ENCODE peak calls at places on chromosomes 2 and 18, in six cellular contexts. U is fibroblast of lung; T is uterus; F is AG04450; X is aorta; P is CD8-positive, alpha-beta memory T cell. E is an unnamed sample. For H3K9me3, the result is how much of the 10 kb centered on the place peaks cover.

GRCh38 chr18:77020561-77020960 is 112.0 kb downstream of the MBP start:
- DNase-seq in U (no peak), T (no peak), F (no peak), X (no peak), P (no peak), E (no peak)

GRCh38 chr2:102703305-102703704 is 58.5 kb upstream of the TMEM182 start:
- DNase-seq in U (no peak), T (no peak), F (no peak), X (no peak), P (no peak), E (no peak)

GRCh38 chr2:63272560-63272959 is 221.9 kb downstream of the OTX1 start:
- DNase-seq in U (no peak), T (no peak), F (no peak), X (no peak), P (no peak), E (no peak)

GRCh38 chr2:192298664-192299063 is 103.9 kb upstream of the TMEFF2 start:
- DNase-seq in U (peak), T (no peak), F (no peak), X (no peak), P (no peak), E (no peak)

GRCh38 chr2:65265090-65266045 is 37.7 kb downstream of the ACTR2 start:
- DNase-seq in U (peak), T (peak), F (peak), X (no peak), P (no peak), E (no peak)

GRCh38 chr18:59885579-59886163 is 14.1 kb upstream of the PMAIP1 start:
- DNase-seq in U (peak), T (no peak), F (no peak), X (no peak), P (peak), E (no peak)

GRCh38 chr2:12424219-12424618 is 292.5 kb upstream of the TRIB2 start:
- DNase-seq in U (no peak), T (no peak), F (no peak), X (no peak), P (no peak), E (no peak)

GRCh38 chr2:8554296-8554806 is 127.5 kb upstream of the ID2 start:
- DNase-seq in U (no peak), T (peak), F (no peak), X (peak), P (no peak), E (peak)

GRCh38 chr2:85888020-85888744 is 608 bp downstream of the ST3GAL5 start:
- DNase-seq in U (no peak), T (peak), F (no peak), X (no peak), P (peak), E (no peak)

GRCh38 chr2:146412625-146413024 is 1432.2 kb upstream of the ACVR2A start:
- DNase-seq in U (no peak), T (no peak), F (no peak), X (no peak), P (no peak), E (no peak)

GRCh38 chr2:235050992-235051351 is 99.2 kb downstream of the SH3BP4 start:
- DNase-seq in U (peak), T (peak), F (peak), X (peak), P (no peak), E (peak)

DNA sequence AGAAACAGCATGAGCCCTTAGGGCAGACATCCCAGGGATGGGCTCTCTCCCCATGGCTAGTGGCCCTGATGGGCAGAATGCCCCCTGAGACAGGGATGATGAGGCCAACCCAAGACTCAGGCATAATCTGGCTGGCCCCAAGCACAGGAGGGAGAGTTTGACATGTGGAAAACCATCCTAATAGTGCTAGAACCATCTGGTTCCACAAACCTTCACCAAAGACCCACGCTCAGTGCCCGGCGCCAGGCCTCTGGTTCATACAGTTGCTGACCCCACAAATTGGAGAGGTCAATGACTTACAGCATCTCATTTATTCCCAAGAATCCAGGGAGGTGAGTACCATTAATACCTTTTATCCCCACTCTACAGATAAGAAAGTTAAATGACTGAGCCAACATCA is 95.5 kb downstream of the TNS1 start:
- DNase-seq in U (no peak), T (no peak), F (no peak), X (peak), P (no peak), E (no peak)
- H3K27ac ChIP-seq in U (no peak), T (peak), F (no peak), X (peak), P (no peak), E (peak)

DNA sequence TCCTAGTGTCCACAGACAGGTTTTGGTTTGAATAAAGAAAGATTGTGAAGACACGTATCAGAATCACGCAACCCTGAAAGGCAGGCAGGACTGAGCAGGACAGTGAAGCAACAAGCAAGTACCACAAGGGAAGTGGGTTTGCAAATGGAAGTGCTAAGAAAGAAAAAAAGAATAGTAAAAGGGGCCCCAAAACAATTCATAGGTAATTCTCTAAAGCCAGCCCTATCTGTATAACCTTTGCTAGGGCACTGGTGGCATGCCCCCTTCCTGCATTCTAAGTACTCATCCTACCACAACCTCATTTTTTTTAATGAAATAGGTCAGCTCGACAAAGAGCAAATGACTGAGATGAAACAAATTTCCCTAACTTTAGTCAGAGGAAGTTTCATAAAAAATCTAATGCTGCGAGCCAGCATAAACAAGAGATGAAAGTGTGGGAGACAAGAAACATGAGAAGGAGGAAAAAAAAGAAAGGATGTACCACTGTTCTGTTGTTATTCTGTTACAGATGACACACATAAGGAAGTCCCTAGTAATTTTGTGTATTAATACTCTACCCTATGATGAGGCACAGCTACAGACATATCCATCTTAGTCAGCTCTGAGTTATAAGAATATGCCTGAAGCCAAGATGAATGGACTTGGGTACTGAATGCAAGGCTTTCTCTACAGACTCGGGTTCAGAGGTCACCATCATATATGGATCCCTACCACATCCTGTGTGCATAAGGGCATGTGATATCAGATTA is 32.2 kb downstream of the IKZF2 start:
- DNase-seq in U (peak), T (no peak), F (peak), X (no peak), P (peak), E (no peak)
- H3K4me3 ChIP-seq in U (no peak), T (no peak), F (no peak), X (no peak), P (no peak), E (no peak)

DNA sequence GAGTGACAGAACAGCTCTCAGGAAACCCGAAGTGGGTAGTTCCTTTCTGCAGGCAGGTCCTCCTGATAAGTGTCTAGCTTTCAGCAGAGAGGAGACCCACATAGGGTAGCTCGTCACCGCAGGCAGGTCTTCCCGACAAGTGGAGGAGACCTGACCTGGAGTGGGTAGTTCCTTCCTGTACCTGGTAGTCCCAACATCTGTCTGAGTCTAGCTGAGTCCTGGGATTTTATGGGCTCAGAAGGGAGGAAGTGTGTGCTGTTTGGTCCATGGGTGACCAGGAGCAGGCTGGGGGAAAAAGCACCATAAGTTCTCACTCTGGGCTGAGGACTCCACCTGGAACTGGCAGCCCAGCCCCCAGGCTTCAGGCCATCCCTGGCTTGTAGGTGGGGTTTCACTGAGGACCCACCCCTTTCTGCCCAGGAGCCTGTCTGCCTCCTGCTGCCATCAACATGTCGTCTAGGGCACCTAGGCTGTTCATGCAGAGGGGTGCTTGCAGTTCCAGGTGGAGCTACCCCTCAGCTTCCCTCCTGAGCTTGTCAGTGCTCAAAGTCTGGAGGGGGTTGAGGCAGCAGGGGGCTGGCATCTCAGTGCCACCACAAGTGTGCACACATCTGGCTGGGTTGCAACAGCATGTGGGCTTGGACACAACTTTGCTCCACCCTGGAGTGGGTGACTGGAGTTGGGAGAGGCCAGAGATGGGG is 9.4 kb downstream of the DYSF start:
- DNase-seq in U (no peak), T (no peak), F (no peak), X (no peak), P (no peak), E (no peak)
- H3K9me3 ChIP-seq in U (under half), T (under half), F (under half), X (under half), P (under half), E (under half)

GRCh38 chr18:22031581-22031980 is 137.8 kb upstream of the GATA6 start:
- DNase-seq in U (no peak), T (no peak), F (no peak), X (no peak), P (no peak), E (no peak)

GRCh38 chr18:22032392-22032961 is 136.9 kb upstream of the GATA6 start:
- DNase-seq in U (peak), T (peak), F (peak), X (no peak), P (no peak), E (no peak)

GRCh38 chr18:22033085-22033484 is 136.3 kb upstream of the GATA6 start:
- DNase-seq in U (no peak), T (no peak), F (no peak), X (no peak), P (no peak), E (no peak)

DNA sequence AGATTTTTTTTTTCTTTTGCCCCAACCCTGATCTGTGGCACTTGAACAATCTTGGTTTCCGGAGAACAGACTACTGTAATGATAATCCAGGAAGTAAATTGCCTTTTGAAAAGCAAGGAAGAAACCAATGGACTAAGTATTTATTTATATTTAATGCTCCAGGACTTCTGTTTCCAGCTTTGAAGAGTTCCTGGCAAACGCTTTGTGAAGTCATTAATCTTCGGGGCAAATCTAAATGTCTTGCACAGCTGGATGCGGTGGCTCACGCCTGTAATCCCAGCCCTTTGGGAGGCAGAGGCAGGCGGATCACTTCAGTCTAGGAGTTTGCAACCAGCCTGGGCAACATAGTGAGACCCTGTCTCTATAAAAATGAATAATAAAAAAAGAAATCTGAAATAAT is 135.1 kb upstream of the GATA6 start:
- DNase-seq in U (peak), T (no peak), F (no peak), X (no peak), P (no peak), E (no peak)
- H3K27ac ChIP-seq in U (no peak), T (no peak), F (no peak), X (no peak), P (no peak), E (no peak)

DNA sequence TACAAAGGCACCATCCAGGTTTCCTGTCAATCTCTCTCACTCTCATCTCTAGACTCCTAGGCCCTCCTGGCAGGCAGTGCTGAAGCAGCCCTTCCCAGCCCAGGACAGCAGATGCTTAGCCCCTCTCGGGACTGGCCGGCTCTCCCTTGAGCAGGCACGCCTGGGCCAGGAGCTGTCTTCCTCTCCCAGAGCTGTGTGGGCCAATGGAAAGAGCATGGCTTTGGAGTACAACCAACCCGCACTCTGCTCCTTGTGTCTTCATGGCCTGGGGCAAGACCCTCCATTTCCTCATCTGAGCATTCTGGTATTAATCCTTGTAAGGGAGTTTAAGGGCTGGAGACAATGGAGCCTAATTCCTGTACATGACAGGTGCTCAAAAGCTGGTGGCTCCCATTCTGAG is 97.2 kb downstream of the CAPN13 start:
- DNase-seq in U (no peak), T (no peak), F (no peak), X (no peak), P (no peak), E (no peak)
- H3K4me3 ChIP-seq in U (no peak), T (no peak), F (no peak), X (no peak), P (no peak), E (no peak)

DNA sequence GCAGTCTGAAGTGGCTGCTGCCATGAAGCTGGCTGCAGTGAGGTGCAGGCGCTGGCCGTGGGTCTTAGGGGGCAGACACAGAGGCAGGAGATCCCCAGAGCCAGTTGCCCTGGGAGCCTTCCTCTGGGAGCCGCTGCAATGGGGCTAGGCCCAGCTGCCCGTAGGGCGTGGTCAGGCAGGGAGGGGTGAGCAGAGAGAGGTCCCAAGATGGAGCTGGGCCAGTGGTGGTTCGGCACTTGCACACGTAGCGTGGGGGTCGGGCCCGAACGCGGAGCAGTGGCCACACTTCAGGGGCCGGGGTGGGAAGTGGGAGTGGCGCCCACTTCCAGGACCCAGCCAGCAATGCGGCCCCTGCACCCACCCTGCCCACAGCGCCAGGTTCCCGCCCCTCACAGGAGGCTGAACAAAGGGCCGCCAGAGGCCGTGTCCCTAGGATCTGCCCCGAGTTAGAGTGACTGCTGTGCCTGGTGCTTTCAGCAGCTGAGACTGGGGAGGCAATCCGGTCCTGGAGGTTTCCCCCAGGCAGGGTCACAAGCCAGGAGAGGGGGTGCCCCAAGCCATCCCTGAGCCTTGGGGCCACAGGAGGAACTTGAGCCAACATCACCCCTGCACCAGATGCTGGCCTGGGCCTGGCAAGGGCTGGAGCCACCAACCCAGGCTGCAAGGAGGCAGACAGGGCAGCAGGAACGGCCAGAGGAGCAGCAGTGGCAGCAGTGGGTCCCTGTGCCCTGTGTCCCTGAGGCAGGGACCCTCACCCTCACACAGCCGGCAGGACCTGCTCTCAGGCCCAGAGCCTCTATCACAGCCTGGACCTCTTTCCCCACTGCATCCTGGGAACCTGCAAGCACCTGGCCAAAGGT is 21.3 kb upstream of the SP140L start:
- DNase-seq in U (no peak), T (no peak), F (no peak), X (no peak), P (no peak), E (no peak)
- H3K9me3 ChIP-seq in U (under half), T (under half), F (under half), X (under half), P (under half), E (under half)

E was measured in left ventricle myocardium inferior.